ENCODE peak calls at places on chromosomes 13 and 19, in four cellular contexts. A, D, Z and H are unnamed samples.

GRCh38 chr19:38661996-38662395 is 14.5 kb downstream of the ACTN4 start:
- DNase-seq in A (no peak), D (no peak), Z (no peak), H (no peak)

GRCh38 chr13:28394422-28394821 is 100.5 kb downstream of the FLT1 start:
- DNase-seq in A (no peak), D (no peak), Z (no peak), H (no peak)

GRCh38 chr19:12937243-12938053 is 961 bp upstream of the CALR start:
- DNase-seq in A (no peak), D (no peak), Z (peak), H (no peak)

GRCh38 chr19:17952041-17952976 is 14.6 kb upstream of the KCNN1 start:
- DNase-seq in A (no peak), D (no peak), Z (peak), H (peak)

GRCh38 chr19:19132912-19133311 is 5.4 kb downstream of the TMEM161A start:
- DNase-seq in A (no peak), D (no peak), Z (no peak), H (no peak)

GRCh38 chr13:102799544-102800144 is 725 bp downstream of the BIVM start:
- DNase-seq in A (peak), D (peak), Z (peak), H (peak)

GRCh38 chr19:42248270-42249148 is 6.1 kb upstream of the GSK3A start:
- DNase-seq in A (no peak), D (no peak), Z (no peak), H (no peak)

GRCh38 chr13:91381371-91381770 is 17.1 kb upstream of the GPC5 start:
- DNase-seq in A (no peak), D (no peak), Z (peak), H (no peak)

GRCh38 chr19:16976471-16976870 is 50.1 kb downstream of the CPAMD8 start:
- DNase-seq in A (no peak), D (no peak), Z (no peak), H (no peak)

GRCh38 chr19:16860118-16860517 is 28.7 kb upstream of the F2RL3 start:
- DNase-seq in A (no peak), D (no peak), Z (no peak), H (no peak)

GRCh38 chr13:37175996-37176395 is 70.5 kb upstream of the CSNK1A1L start:
- DNase-seq in A (no peak), D (no peak), Z (no peak), H (no peak)

GRCh38 chr13:43268632-43269031 is 245.2 kb downstream of the DNAJC15 start:
- DNase-seq in A (no peak), D (no peak), Z (peak), H (no peak)

GRCh38 chr13:43261018-43261417 is 237.6 kb downstream of the DNAJC15 start:
- DNase-seq in A (no peak), D (no peak), Z (no peak), H (no peak)

GRCh38 chr13:26246154-26246553 is 7.8 kb upstream of the CDK8 start:
- DNase-seq in A (no peak), D (no peak), Z (no peak), H (no peak)

GRCh38 chr13:113744197-113745000 is 14.6 kb upstream of the TMEM255B start:
- DNase-seq in A (no peak), D (no peak), Z (no peak), H (no peak)

GRCh38 chr19:13366529-13367143 is 139.6 kb downstream of the CACNA1A start:
- DNase-seq in A (no peak), D (no peak), Z (peak), H (no peak)

GRCh38 chr13:106967391-106967790 is 399.5 kb upstream of the ARGLU1 start:
- DNase-seq in A (no peak), D (no peak), Z (no peak), H (no peak)

GRCh38 chr13:111325941-111326620 is 5.6 kb downstream of the TEX29 start:
- DNase-seq in A (no peak), D (no peak), Z (no peak), H (no peak)

GRCh38 chr19:41437944-41438574 is 1.7 kb downstream of the DMAC2 start:
- DNase-seq in A (no peak), D (no peak), Z (no peak), H (peak)

GRCh38 chr13:51348069-51348967 is 8.8 kb downstream of the SERPINE3 start:
- DNase-seq in A (no peak), D (no peak), Z (no peak), H (no peak)

GRCh38 chr13:24178847-24179845 is 18.6 kb downstream of the SPATA13 start:
- DNase-seq in A (no peak), D (no peak), Z (no peak), H (no peak)

GRCh38 chr19:33252971-33253370 is 27.3 kb upstream of the SLC7A10 start:
- DNase-seq in A (no peak), D (no peak), Z (no peak), H (no peak)

GRCh38 chr13:34842466-34842865 is 99.6 kb upstream of the NBEA start:
- DNase-seq in A (no peak), D (no peak), Z (peak), H (no peak)

GRCh38 chr13:60654405-60654804 is 257.4 kb downstream of the TDRD3 start:
- DNase-seq in A (no peak), D (no peak), Z (peak), H (no peak)

GRCh38 chr19:6471076-6471475 is 7.0 kb downstream of the CRB3 start:
- DNase-seq in A (no peak), D (no peak), Z (no peak), H (no peak)

GRCh38 chr13:44692173-44692713 is 116.1 kb upstream of the TSC22D1 start:
- DNase-seq in A (no peak), D (no peak), Z (peak), H (no peak)

GRCh38 chr13:36536546-36536945 is 104.3 kb downstream of the CCNA1 start:
- DNase-seq in A (no peak), D (no peak), Z (no peak), H (no peak)

GRCh38 chr13:112893570-112894422 is 75.2 kb upstream of the MCF2L start:
- DNase-seq in A (no peak), D (peak), Z (peak), H (peak)

GRCh38 chr19:50893047-50893737 is 18.0 kb downstream of the KLK4 start:
- DNase-seq in A (no peak), D (no peak), Z (peak), H (no peak)

GRCh38 chr19:41565384-41565730 is 10.6 kb upstream of the CEACAM21 start:
- DNase-seq in A (no peak), D (no peak), Z (no peak), H (no peak)

GRCh38 chr13:20128459-20128927 is 32.4 kb downstream of the GJA3 start:
- DNase-seq in A (no peak), D (no peak), Z (peak), H (no peak)

GRCh38 chr19:16541526-16542044 is 652 bp downstream of the CHERP start:
- DNase-seq in A (no peak), D (no peak), Z (peak), H (peak)

GRCh38 chr13:30859326-30859725 is 46.7 kb upstream of the MEDAG start:
- DNase-seq in A (no peak), D (no peak), Z (no peak), H (no peak)

GRCh38 chr19:13132471-13133166 is 14.6 kb downstream of the NACC1 start:
- DNase-seq in A (no peak), D (no peak), Z (no peak), H (no peak)

GRCh38 chr19:4647676-4648644 is 8.6 kb downstream of the TNFAIP8L1 start:
- DNase-seq in A (no peak), D (no peak), Z (no peak), H (no peak)

GRCh38 chr13:51803018-51803417 is 945 bp downstream of the DHRS12 start:
- DNase-seq in A (no peak), D (no peak), Z (peak), H (no peak)